ENCODE peak calls at places on chromosomes 16 and 17, in ten cellular contexts. P is CD8-positive, alpha-beta T cell; U is NCI-H2171 treated with DMSO at 0.1 percent for 48 hours; A is Peyer's patch; H is hepatic stellate cell; V is H54; I is T-helper 17 cell; L is epithelial cell of proximal tubule; J is NCI-H69; W is dermis blood vessel endothelial cell. E is an unnamed sample.
A peak's percentile ranks its signal among the peaks of the same experiment; 100 is the strongest.

GRCh38 chr17:79295307-79295706 is 220.7 kb downstream of the ENGASE start:
- DNase-seq in L (no peak), W (no peak), I (no peak), A (no peak), V (no peak), H (no peak), U (no peak), P (no peak), J (no peak), E (no peak)

GRCh38 chr17:4446326-4447051 is 12.7 kb downstream of the SPNS3 start:
- DNase-seq in P (no peak), L (no peak), J (no peak), U (no peak), V (no peak), I (no peak), A (no peak), H (no peak), W (peak; percentile 39), E (no peak)

GRCh38 chr16:67101683-67102082 is 8.1 kb upstream of the PHAF1 start:
- DNase-seq in V (no peak), I (no peak), W (no peak), L (no peak), A (no peak), H (no peak), J (no peak), P (no peak), U (no peak), E (no peak)

GRCh38 chr16:57505169-57505568 is 18.9 kb upstream of the DOK4 start:
- DNase-seq in P (no peak), W (no peak), L (no peak), A (no peak), U (no peak), V (no peak), I (no peak), H (no peak), J (no peak), E (no peak)

GRCh38 chr17:50532452-50533024 is at the start of gene EPN3:
- DNase-seq in J (peak; percentile 38), H (no peak), L (no peak), A (peak; percentile 81), P (no peak), V (no peak), I (no peak), U (no peak), W (no peak), E (no peak)

GRCh38 chr16:86384263-86384649 is 126.1 kb upstream of the FOXF1 start:
- DNase-seq in J (no peak), I (no peak), W (no peak), V (no peak), U (no peak), L (no peak), A (no peak), H (no peak), P (no peak), E (no peak)

GRCh38 chr16:71250461-71251232 is 20.1 kb upstream of the HYDIN start:
- DNase-seq in V (no peak), J (no peak), I (no peak), P (no peak), L (no peak), H (no peak), A (no peak), W (no peak), U (no peak), E (no peak)

GRCh38 chr16:11307639-11308492 is 26.7 kb upstream of the PRM1 start:
- DNase-seq in V (no peak), P (no peak), A (no peak), U (no peak), H (no peak), I (no peak), L (no peak), W (no peak), J (no peak), E (no peak)

GRCh38 chr16:2038359-2039285 is 9.0 kb downstream of the NTHL1 start:
- DNase-seq in V (no peak), A (no peak), L (no peak), H (no peak), P (no peak), U (no peak), W (no peak), I (no peak), J (no peak), E (no peak)

GRCh38 chr17:71503710-71504471 is 616.9 kb upstream of the SOX9 start:
- DNase-seq in I (no peak), P (no peak), W (no peak), H (no peak), J (peak; percentile 52), V (no peak), A (no peak), U (peak; percentile 15), L (no peak), E (no peak)

GRCh38 chr17:75643033-75644017 is 10.1 kb downstream of the SMIM5 start:
- DNase-seq in V (no peak), A (no peak), L (no peak), J (no peak), U (no peak), W (no peak), P (no peak), I (no peak), H (no peak), E (no peak)

GRCh38 chr17:66466933-66467367 is 164.5 kb downstream of the PRKCA start:
- DNase-seq in L (peak; percentile 98), P (no peak), A (no peak), I (no peak), U (no peak), H (peak; percentile 77), W (peak; percentile 96), V (peak; percentile 75), J (no peak), E (no peak)

E was measured in WERI-Rb-1.